ENCODE peak calls at places on chromosomes 3 and 15, in six cellular contexts. U is GM12891, O is neural crest cell, J is Caki2, V is pulmonary artery endothelial cell, B is ovary. E is an unnamed sample.

GRCh38 chr3:142445816-142446254 is 2.0 kb downstream of the XRN1 start:
- DNase-seq in V (no peak), J (no peak), O (no peak), U (peak; percentile 24), B (no peak), E (no peak)

GRCh38 chr15:62035256-62035908 is 24.9 kb downstream of the VPS13C start:
- DNase-seq in V (peak; percentile 48), U (no peak), B (no peak), O (no peak), J (peak; percentile 5), E (no peak)

GRCh38 chr3:8278448-8278847 is 223.2 kb upstream of the LMCD1 start:
- DNase-seq in U (no peak), O (no peak), J (no peak), B (no peak), V (no peak), E (no peak)

GRCh38 chr3:170418422-170419300 is at the start of gene CLDN11:
- DNase-seq in J (peak; percentile 31), U (peak; percentile 38), V (no peak), O (no peak), B (peak; percentile 85), E (no peak)

GRCh38 chr15:40906947-40907802 is 12.9 kb downstream of the VPS18 start:
- DNase-seq in B (peak; percentile 69), V (no peak), O (no peak), J (no peak), U (no peak), E (no peak)

GRCh38 chr15:69265347-69265955 is 33.3 kb upstream of the PAQR5 start:
- DNase-seq in J (peak; percentile 29), U (no peak), V (peak; percentile 10), B (no peak), O (no peak), E (no peak)

GRCh38 chr3:183085634-183086390 is 13.5 kb downstream of the MCCC1 start:
- DNase-seq in O (peak; percentile 14), J (no peak), U (no peak), B (no peak), V (no peak), E (no peak)

GRCh38 chr3:141323936-141324704 is 44.2 kb upstream of the ZBTB38 start:
- DNase-seq in O (no peak), V (no peak), B (no peak), U (no peak), J (peak; percentile 54), E (peak; percentile 82)

GRCh38 chr15:72098076-72098475 is 19.9 kb downstream of the MYO9A start:
- DNase-seq in J (no peak), B (no peak), O (no peak), U (no peak), V (no peak), E (no peak)

GRCh38 chr3:108552267-108553159 is 36.7 kb downstream of the CIP2A start:
- DNase-seq in B (no peak), O (no peak), J (peak; percentile 36), V (peak; percentile 10), U (no peak), E (no peak)

GRCh38 chr3:28989646-28990089 is 291.2 kb upstream of the RBMS3 start:
- DNase-seq in J (no peak), U (no peak), B (no peak), O (no peak), V (no peak), E (no peak)

GRCh38 chr3:43161684-43162512 is 56.0 kb upstream of the POMGNT2 start:
- DNase-seq in U (no peak), V (peak; percentile 35), B (no peak), J (peak; percentile 58), O (no peak), E (no peak)

GRCh38 chr3:156723182-156723619 is 48.8 kb downstream of the TIPARP start:
- DNase-seq in U (no peak), J (no peak), V (no peak), B (no peak), O (no peak), E (no peak)

GRCh38 chr3:178915365-178915764 is 156.2 kb downstream of the ZMAT3 start:
- DNase-seq in V (no peak), B (no peak), O (no peak), J (no peak), U (no peak), E (no peak)

GRCh38 chr3:66080167-66080566 is 41.4 kb upstream of the MAGI1 start:
- DNase-seq in U (no peak), B (no peak), O (no peak), V (no peak), J (no peak), E (no peak)

GRCh38 chr3:57951106-57951882 is 56.9 kb upstream of the FLNB start:
- DNase-seq in B (peak; percentile 48), J (peak; percentile 90), O (no peak), V (peak; percentile 82), U (no peak), E (no peak)